ENCODE peak calls at places on chromosomes 3 and 15, in six cellular contexts. One of them, this sample, is unnamed.

GRCh38 chr3:51535146-51536019 is 3.1 kb upstream of the RAD54L2 start:
- DNase-seq in stimulated activated CD8-positive, alpha-beta memory T cell treated with anti-CD3 and anti-CD28 coated beads, Interleukin-2, amount 100 ng/mL, for 48 hours: no peak
- DNase-seq in EL: peak
- DNase-seq in D341Med: no peak
- DNase-seq in NCI-H446: no peak
- DNase-seq in uterus: no peak
- DNase-seq in this sample: peak

GRCh38 chr3:132268956-132269355 is 48.3 kb upstream of the ACP3 start:
- DNase-seq in stimulated activated CD8-positive, alpha-beta memory T cell treated with anti-CD3 and anti-CD28 coated beads, Interleukin-2, amount 100 ng/mL, for 48 hours: no peak
- DNase-seq in EL: no peak
- DNase-seq in D341Med: no peak
- DNase-seq in NCI-H446: no peak
- DNase-seq in uterus: no peak
- DNase-seq in this sample: no peak

GRCh38 chr3:153245661-153246060 is 83.6 kb downstream of the RAP2B start:
- DNase-seq in stimulated activated CD8-positive, alpha-beta memory T cell treated with anti-CD3 and anti-CD28 coated beads, Interleukin-2, amount 100 ng/mL, for 48 hours: no peak
- DNase-seq in EL: peak
- DNase-seq in D341Med: no peak
- DNase-seq in NCI-H446: no peak
- DNase-seq in uterus: no peak
- DNase-seq in this sample: no peak

GRCh38 chr15:70806992-70807712 is 43.8 kb upstream of the UACA start:
- DNase-seq in stimulated activated CD8-positive, alpha-beta memory T cell treated with anti-CD3 and anti-CD28 coated beads, Interleukin-2, amount 100 ng/mL, for 48 hours: no peak
- DNase-seq in EL: no peak
- DNase-seq in D341Med: no peak
- DNase-seq in NCI-H446: no peak
- DNase-seq in uterus: peak
- DNase-seq in this sample: no peak

GRCh38 chr3:124486324-124486723 is 243.9 kb upstream of the UMPS start:
- DNase-seq in stimulated activated CD8-positive, alpha-beta memory T cell treated with anti-CD3 and anti-CD28 coated beads, Interleukin-2, amount 100 ng/mL, for 48 hours: no peak
- DNase-seq in EL: no peak
- DNase-seq in D341Med: no peak
- DNase-seq in NCI-H446: no peak
- DNase-seq in uterus: no peak
- DNase-seq in this sample: no peak

GRCh38 chr3:107315136-107315535 is 62.1 kb upstream of the CCDC54 start:
- DNase-seq in stimulated activated CD8-positive, alpha-beta memory T cell treated with anti-CD3 and anti-CD28 coated beads, Interleukin-2, amount 100 ng/mL, for 48 hours: no peak
- DNase-seq in EL: peak
- DNase-seq in D341Med: no peak
- DNase-seq in NCI-H446: no peak
- DNase-seq in uterus: no peak
- DNase-seq in this sample: no peak

GRCh38 chr3:152272771-152273242 is 4.1 kb downstream of the MBNL1 start:
- DNase-seq in stimulated activated CD8-positive, alpha-beta memory T cell treated with anti-CD3 and anti-CD28 coated beads, Interleukin-2, amount 100 ng/mL, for 48 hours: no peak
- DNase-seq in EL: peak
- DNase-seq in D341Med: no peak
- DNase-seq in NCI-H446: no peak
- DNase-seq in uterus: no peak
- DNase-seq in this sample: peak

GRCh38 chr3:4350789-4351163 is 47.6 kb downstream of the SETMAR start:
- DNase-seq in stimulated activated CD8-positive, alpha-beta memory T cell treated with anti-CD3 and anti-CD28 coated beads, Interleukin-2, amount 100 ng/mL, for 48 hours: no peak
- DNase-seq in EL: peak
- DNase-seq in D341Med: peak
- DNase-seq in NCI-H446: peak
- DNase-seq in uterus: peak
- DNase-seq in this sample: peak

GRCh38 chr3:100695696-100696095 is 13.6 kb upstream of the TFG start:
- DNase-seq in stimulated activated CD8-positive, alpha-beta memory T cell treated with anti-CD3 and anti-CD28 coated beads, Interleukin-2, amount 100 ng/mL, for 48 hours: no peak
- DNase-seq in EL: no peak
- DNase-seq in D341Med: no peak
- DNase-seq in NCI-H446: no peak
- DNase-seq in uterus: no peak
- DNase-seq in this sample: no peak

GRCh38 chr15:36356511-36356910 is 222.9 kb upstream of the CDIN1 start:
- DNase-seq in stimulated activated CD8-positive, alpha-beta memory T cell treated with anti-CD3 and anti-CD28 coated beads, Interleukin-2, amount 100 ng/mL, for 48 hours: no peak
- DNase-seq in EL: no peak
- DNase-seq in D341Med: no peak
- DNase-seq in NCI-H446: no peak
- DNase-seq in uterus: no peak
- DNase-seq in this sample: no peak

GRCh38 chr3:186596568-186597287 is 16.1 kb upstream of the AHSG start:
- DNase-seq in stimulated activated CD8-positive, alpha-beta memory T cell treated with anti-CD3 and anti-CD28 coated beads, Interleukin-2, amount 100 ng/mL, for 48 hours: no peak
- DNase-seq in EL: peak
- DNase-seq in D341Med: no peak
- DNase-seq in NCI-H446: no peak
- DNase-seq in uterus: no peak
- DNase-seq in this sample: peak

GRCh38 chr15:63463793-63464192 is 40.6 kb upstream of the USP3 start:
- DNase-seq in stimulated activated CD8-positive, alpha-beta memory T cell treated with anti-CD3 and anti-CD28 coated beads, Interleukin-2, amount 100 ng/mL, for 48 hours: no peak
- DNase-seq in EL: no peak
- DNase-seq in D341Med: no peak
- DNase-seq in NCI-H446: peak
- DNase-seq in uterus: no peak
- DNase-seq in this sample: no peak

GRCh38 chr3:94303897-94304296 is 241.0 kb downstream of the NSUN3 start:
- DNase-seq in stimulated activated CD8-positive, alpha-beta memory T cell treated with anti-CD3 and anti-CD28 coated beads, Interleukin-2, amount 100 ng/mL, for 48 hours: no peak
- DNase-seq in EL: peak
- DNase-seq in D341Med: peak
- DNase-seq in NCI-H446: peak
- DNase-seq in uterus: no peak
- DNase-seq in this sample: no peak

GRCh38 chr15:80478075-80478474 is 73.9 kb downstream of the ARNT2 start:
- DNase-seq in stimulated activated CD8-positive, alpha-beta memory T cell treated with anti-CD3 and anti-CD28 coated beads, Interleukin-2, amount 100 ng/mL, for 48 hours: no peak
- DNase-seq in EL: peak
- DNase-seq in D341Med: no peak
- DNase-seq in NCI-H446: no peak
- DNase-seq in uterus: no peak
- DNase-seq in this sample: no peak

GRCh38 chr15:74955796-74956647 is 550 bp downstream of the RPP25 start:
- DNase-seq in stimulated activated CD8-positive, alpha-beta memory T cell treated with anti-CD3 and anti-CD28 coated beads, Interleukin-2, amount 100 ng/mL, for 48 hours: peak
- DNase-seq in EL: peak
- DNase-seq in D341Med: no peak
- DNase-seq in NCI-H446: peak
- DNase-seq in uterus: peak
- DNase-seq in this sample: no peak

GRCh38 chr15:67805008-67805681 is 20.2 kb upstream of the SKOR1 start:
- DNase-seq in stimulated activated CD8-positive, alpha-beta memory T cell treated with anti-CD3 and anti-CD28 coated beads, Interleukin-2, amount 100 ng/mL, for 48 hours: no peak
- DNase-seq in EL: no peak
- DNase-seq in D341Med: no peak
- DNase-seq in NCI-H446: no peak
- DNase-seq in uterus: no peak
- DNase-seq in this sample: no peak

GRCh38 chr15:53230473-53230872 is 440.3 kb upstream of the ONECUT1 start:
- DNase-seq in stimulated activated CD8-positive, alpha-beta memory T cell treated with anti-CD3 and anti-CD28 coated beads, Interleukin-2, amount 100 ng/mL, for 48 hours: no peak
- DNase-seq in EL: no peak
- DNase-seq in D341Med: no peak
- DNase-seq in NCI-H446: no peak
- DNase-seq in uterus: no peak
- DNase-seq in this sample: no peak

GRCh38 chr15:63327648-63328421 is 50.4 kb downstream of the APH1B start:
- DNase-seq in stimulated activated CD8-positive, alpha-beta memory T cell treated with anti-CD3 and anti-CD28 coated beads, Interleukin-2, amount 100 ng/mL, for 48 hours: no peak
- DNase-seq in EL: no peak
- DNase-seq in D341Med: no peak
- DNase-seq in NCI-H446: no peak
- DNase-seq in uterus: no peak
- DNase-seq in this sample: no peak

GRCh38 chr3:171994646-171995441 is 44.5 kb upstream of the FNDC3B start:
- DNase-seq in stimulated activated CD8-positive, alpha-beta memory T cell treated with anti-CD3 and anti-CD28 coated beads, Interleukin-2, amount 100 ng/mL, for 48 hours: no peak
- DNase-seq in EL: peak
- DNase-seq in D341Med: no peak
- DNase-seq in NCI-H446: peak
- DNase-seq in uterus: no peak
- DNase-seq in this sample: peak

GRCh38 chr15:70597056-70597603 is 166.2 kb downstream of the UACA start:
- DNase-seq in stimulated activated CD8-positive, alpha-beta memory T cell treated with anti-CD3 and anti-CD28 coated beads, Interleukin-2, amount 100 ng/mL, for 48 hours: no peak
- DNase-seq in EL: peak
- DNase-seq in D341Med: peak
- DNase-seq in NCI-H446: no peak
- DNase-seq in uterus: no peak
- DNase-seq in this sample: peak

GRCh38 chr3:136750922-136751258 is 1.3 kb downstream of the STAG1 start:
- DNase-seq in stimulated activated CD8-positive, alpha-beta memory T cell treated with anti-CD3 and anti-CD28 coated beads, Interleukin-2, amount 100 ng/mL, for 48 hours: no peak
- DNase-seq in EL: peak
- DNase-seq in D341Med: no peak
- DNase-seq in NCI-H446: no peak
- DNase-seq in uterus: no peak
- DNase-seq in this sample: no peak

GRCh38 chr15:72474466-72474911 is 359 bp downstream of the ARIH1 start:
- DNase-seq in stimulated activated CD8-positive, alpha-beta memory T cell treated with anti-CD3 and anti-CD28 coated beads, Interleukin-2, amount 100 ng/mL, for 48 hours: peak
- DNase-seq in EL: no peak
- DNase-seq in D341Med: no peak
- DNase-seq in NCI-H446: no peak
- DNase-seq in uterus: peak
- DNase-seq in this sample: no peak

GRCh38 chr15:33242165-33242564 is 47.7 kb upstream of the FMN1 start:
- DNase-seq in stimulated activated CD8-positive, alpha-beta memory T cell treated with anti-CD3 and anti-CD28 coated beads, Interleukin-2, amount 100 ng/mL, for 48 hours: no peak
- DNase-seq in EL: peak
- DNase-seq in D341Med: no peak
- DNase-seq in NCI-H446: no peak
- DNase-seq in uterus: no peak
- DNase-seq in this sample: peak

GRCh38 chr3:204102-204501 is 7.5 kb downstream of the CHL1 start:
- DNase-seq in stimulated activated CD8-positive, alpha-beta memory T cell treated with anti-CD3 and anti-CD28 coated beads, Interleukin-2, amount 100 ng/mL, for 48 hours: no peak
- DNase-seq in EL: no peak
- DNase-seq in D341Med: no peak
- DNase-seq in NCI-H446: no peak
- DNase-seq in uterus: no peak
- DNase-seq in this sample: no peak

GRCh38 chr15:88255496-88256171 is 905 bp downstream of the NTRK3 start:
- DNase-seq in stimulated activated CD8-positive, alpha-beta memory T cell treated with anti-CD3 and anti-CD28 coated beads, Interleukin-2, amount 100 ng/mL, for 48 hours: no peak
- DNase-seq in EL: peak
- DNase-seq in D341Med: peak
- DNase-seq in NCI-H446: no peak
- DNase-seq in uterus: peak
- DNase-seq in this sample: peak

GRCh38 chr15:90915216-90915807 is 12.2 kb downstream of the MAN2A2 start:
- DNase-seq in stimulated activated CD8-positive, alpha-beta memory T cell treated with anti-CD3 and anti-CD28 coated beads, Interleukin-2, amount 100 ng/mL, for 48 hours: no peak
- DNase-seq in EL: no peak
- DNase-seq in D341Med: no peak
- DNase-seq in NCI-H446: no peak
- DNase-seq in uterus: no peak
- DNase-seq in this sample: no peak

GRCh38 chr3:134797080-134797801 is 2.2 kb downstream of the EPHB1 start:
- DNase-seq in stimulated activated CD8-positive, alpha-beta memory T cell treated with anti-CD3 and anti-CD28 coated beads, Interleukin-2, amount 100 ng/mL, for 48 hours: no peak
- DNase-seq in EL: no peak
- DNase-seq in D341Med: no peak
- DNase-seq in NCI-H446: no peak
- DNase-seq in uterus: no peak
- DNase-seq in this sample: no peak

GRCh38 chr15:57048930-57049550 is 130.6 kb downstream of the TCF12 start:
- DNase-seq in stimulated activated CD8-positive, alpha-beta memory T cell treated with anti-CD3 and anti-CD28 coated beads, Interleukin-2, amount 100 ng/mL, for 48 hours: no peak
- DNase-seq in EL: no peak
- DNase-seq in D341Med: no peak
- DNase-seq in NCI-H446: no peak
- DNase-seq in uterus: no peak
- DNase-seq in this sample: no peak

GRCh38 chr3:129425213-129425612 is 3.2 kb downstream of the EFCAB12 start:
- DNase-seq in stimulated activated CD8-positive, alpha-beta memory T cell treated with anti-CD3 and anti-CD28 coated beads, Interleukin-2, amount 100 ng/mL, for 48 hours: no peak
- DNase-seq in EL: no peak
- DNase-seq in D341Med: no peak
- DNase-seq in NCI-H446: no peak
- DNase-seq in uterus: no peak
- DNase-seq in this sample: no peak

GRCh38 chr3:102676424-102676823 is 241.6 kb downstream of the ZPLD1 start:
- DNase-seq in stimulated activated CD8-positive, alpha-beta memory T cell treated with anti-CD3 and anti-CD28 coated beads, Interleukin-2, amount 100 ng/mL, for 48 hours: no peak
- DNase-seq in EL: no peak
- DNase-seq in D341Med: no peak
- DNase-seq in NCI-H446: no peak
- DNase-seq in uterus: no peak
- DNase-seq in this sample: no peak

GRCh38 chr15:65083262-65083701 is 6.7 kb downstream of the KBTBD13 start:
- DNase-seq in stimulated activated CD8-positive, alpha-beta memory T cell treated with anti-CD3 and anti-CD28 coated beads, Interleukin-2, amount 100 ng/mL, for 48 hours: no peak
- DNase-seq in EL: no peak
- DNase-seq in D341Med: no peak
- DNase-seq in NCI-H446: no peak
- DNase-seq in uterus: peak
- DNase-seq in this sample: no peak

GRCh38 chr15:33328105-33328504 is 17.3 kb downstream of the RYR3 start:
- DNase-seq in stimulated activated CD8-positive, alpha-beta memory T cell treated with anti-CD3 and anti-CD28 coated beads, Interleukin-2, amount 100 ng/mL, for 48 hours: no peak
- DNase-seq in EL: no peak
- DNase-seq in D341Med: no peak
- DNase-seq in NCI-H446: no peak
- DNase-seq in uterus: no peak
- DNase-seq in this sample: no peak

GRCh38 chr15:101441706-101442105 is 47.8 kb downstream of the PCSK6 start:
- DNase-seq in stimulated activated CD8-positive, alpha-beta memory T cell treated with anti-CD3 and anti-CD28 coated beads, Interleukin-2, amount 100 ng/mL, for 48 hours: no peak
- DNase-seq in EL: no peak
- DNase-seq in D341Med: no peak
- DNase-seq in NCI-H446: no peak
- DNase-seq in uterus: no peak
- DNase-seq in this sample: no peak

GRCh38 chr15:55257014-55257670 is 32.5 kb downstream of the RAB27A start:
- DNase-seq in stimulated activated CD8-positive, alpha-beta memory T cell treated with anti-CD3 and anti-CD28 coated beads, Interleukin-2, amount 100 ng/mL, for 48 hours: no peak
- DNase-seq in EL: no peak
- DNase-seq in D341Med: no peak
- DNase-seq in NCI-H446: no peak
- DNase-seq in uterus: no peak
- DNase-seq in this sample: no peak

GRCh38 chr3:196085534-196085933 is 3.6 kb upstream of the TFRC start:
- DNase-seq in stimulated activated CD8-positive, alpha-beta memory T cell treated with anti-CD3 and anti-CD28 coated beads, Interleukin-2, amount 100 ng/mL, for 48 hours: no peak
- DNase-seq in EL: no peak
- DNase-seq in D341Med: no peak
- DNase-seq in NCI-H446: no peak
- DNase-seq in uterus: no peak
- DNase-seq in this sample: no peak

GRCh38 chr3:161420746-161421145 is 49.4 kb upstream of the SPTSSB start:
- DNase-seq in stimulated activated CD8-positive, alpha-beta memory T cell treated with anti-CD3 and anti-CD28 coated beads, Interleukin-2, amount 100 ng/mL, for 48 hours: no peak
- DNase-seq in EL: no peak
- DNase-seq in D341Med: no peak
- DNase-seq in NCI-H446: no peak
- DNase-seq in uterus: no peak
- DNase-seq in this sample: peak

GRCh38 chr3:14244521-14244920 is 65.9 kb downstream of the LSM3 start:
- DNase-seq in stimulated activated CD8-positive, alpha-beta memory T cell treated with anti-CD3 and anti-CD28 coated beads, Interleukin-2, amount 100 ng/mL, for 48 hours: no peak
- DNase-seq in EL: no peak
- DNase-seq in D341Med: no peak
- DNase-seq in NCI-H446: no peak
- DNase-seq in uterus: no peak
- DNase-seq in this sample: no peak

This sample was measured in mammary epithelial cell.